ENCODE peak calls at places on chromosomes 3 and 15, in six cellular contexts. D is activated CD8-positive, alpha-beta T cell treated with anti-CD3 and anti-CD28 coated beads for 36 hours; T is pancreas; M is skeletal muscle cell; H is tibial nerve; A is T-cell. O is an unnamed sample.

GRCh38 chr15:70342141-70342540 is 244.4 kb upstream of the TLE3 start:
- DNase-seq in D (no peak), T (no peak), M (no peak), H (no peak), A (no peak), O (peak)

GRCh38 chr3:140117111-140117526 is 182.1 kb downstream of the CLSTN2 start:
- DNase-seq in D (no peak), T (no peak), M (no peak), H (no peak), A (no peak), O (no peak)

GRCh38 chr3:141285570-141285969 is 53.9 kb downstream of the PXYLP1 start:
- DNase-seq in D (no peak), T (no peak), M (no peak), H (no peak), A (no peak), O (no peak)

GRCh38 chr15:33716025-33716424 is 252.3 kb upstream of the CHRM5 start:
- DNase-seq in D (peak), T (no peak), M (no peak), H (no peak), A (no peak), O (no peak)

GRCh38 chr3:33062814-33063346 is 34.1 kb downstream of the GLB1 start:
- DNase-seq in D (no peak), T (no peak), M (no peak), H (no peak), A (no peak), O (no peak)

GRCh38 chr3:73608805-73609641 is 15.7 kb downstream of the PDZRN3 start:
- DNase-seq in D (no peak), T (no peak), M (no peak), H (no peak), A (no peak), O (no peak)

GRCh38 chr15:62125763-62126162 is 39.3 kb downstream of the C2CD4B start:
- DNase-seq in D (no peak), T (peak), M (no peak), H (no peak), A (no peak), O (no peak)

GRCh38 chr15:61598655-61599054 is 369.6 kb upstream of the RORA start:
- DNase-seq in D (no peak), T (no peak), M (no peak), H (no peak), A (no peak), O (no peak)

GRCh38 chr15:31031471-31032064 is 40.1 kb upstream of the MTMR10 start:
- DNase-seq in D (no peak), T (no peak), M (no peak), H (no peak), A (no peak), O (no peak)

GRCh38 chr15:58065011-58065444 is 483 bp downstream of the ALDH1A2 start:
- DNase-seq in D (no peak), T (no peak), M (no peak), H (no peak), A (no peak), O (peak)